ENCODE peak calls at places on chromosomes 1 and 21, in ten cellular contexts. K is A549, I is AG09309, P is adrenal gland, B is AG04450, D is heart left ventricle, J is tibial artery, S is upper lobe of right lung, W is thoracic aorta, E is Peyer's patch. R is an unnamed sample.

GRCh38 chr1:229718177-229718576 is 92.1 kb downstream of the URB2 start:
- DNase-seq in K (no peak), I (no peak), P (no peak), B (no peak), D (no peak), J (no peak), S (no peak), W (no peak), E (no peak), R (no peak)

GRCh38 chr1:58352476-58353092 is 193.9 kb downstream of the OMA1 start:
- DNase-seq in K (no peak), I (no peak), P (no peak), B (no peak), D (no peak), J (no peak), S (no peak), W (no peak), E (no peak), R (no peak)

GRCh38 chr1:160942926-160943325 is 11.7 kb downstream of the ITLN2 start:
- DNase-seq in K (peak; percentile 51), I (no peak), P (no peak), B (no peak), D (no peak), J (no peak), S (no peak), W (no peak), E (no peak), R (no peak)

GRCh38 chr1:92211166-92211565 is 6.5 kb upstream of the C1orf146 start:
- DNase-seq in K (no peak), I (peak; percentile 59), P (no peak), B (peak; percentile 62), D (no peak), J (no peak), S (no peak), W (no peak), E (no peak), R (no peak)

GRCh38 chr1:232925421-232926202 is 24.8 kb upstream of the NTPCR start:
- DNase-seq in K (no peak), I (no peak), P (no peak), B (no peak), D (no peak), J (no peak), S (no peak), W (no peak), E (no peak), R (no peak)

GRCh38 chr1:182392045-182393028 is 747 bp upstream of the GLUL start:
- DNase-seq in K (no peak), I (no peak), P (peak; percentile 50), B (no peak), D (no peak), J (peak; percentile 85), S (peak; percentile 83), W (no peak), E (no peak), R (no peak)

GRCh38 chr1:99659755-99660210 is 13.9 kb downstream of the PALMD start:
- DNase-seq in K (peak; percentile 49), I (peak; percentile 31), P (no peak), B (no peak), D (no peak), J (no peak), S (no peak), W (no peak), E (no peak), R (peak; percentile 59)

GRCh38 chr1:64471218-64471719 is 1.3 kb downstream of the CACHD1 start:
- DNase-seq in K (no peak), I (no peak), P (peak; percentile 63), B (no peak), D (peak; percentile 40), J (peak; percentile 74), S (peak; percentile 80), W (no peak), E (no peak), R (peak; percentile 90)

GRCh38 chr1:209755926-209756607 is at the start of gene TRAF3IP3:
- DNase-seq in K (no peak), I (no peak), P (no peak), B (no peak), D (peak; percentile 40), J (no peak), S (no peak), W (no peak), E (peak; percentile 87), R (no peak)

GRCh38 chr1:89599332-89599630 is 33.6 kb upstream of the LRRC8C start:
- DNase-seq in K (no peak), I (no peak), P (no peak), B (no peak), D (no peak), J (no peak), S (no peak), W (no peak), E (no peak), R (no peak)
- TF ChIP-seq CTCF in K (no peak), I (no peak), P (no peak), B (no peak), D (peak; percentile 14), J (no peak), S (no peak), W (no peak), E (no peak), R (no peak)

GRCh38 chr1:91015358-91015780 is 6.5 kb downstream of the ZNF644 start:
- DNase-seq in K (no peak), I (no peak), P (no peak), B (no peak), D (no peak), J (no peak), S (no peak), W (no peak), E (no peak), R (no peak)
- H3K4me3 ChIP-seq in K (no peak overlapping the region), I (no peak overlapping the region), P (no peak overlapping the region), B (no peak overlapping the region), D (no peak overlapping the region), J (no peak overlapping the region), S (no peak overlapping the region), W (no peak overlapping the region), E (no peak overlapping the region), R (no peak overlapping the region)

GRCh38 chr1:9292361-9293240 is at the start of gene SPSB1:
- DNase-seq in K (peak; percentile 64), I (no peak), P (peak; percentile 79), B (no peak), D (peak; percentile 79), J (peak; percentile 89), S (peak; percentile 87), W (peak; percentile 43), E (peak; percentile 75), R (peak; percentile 93)
- TF ChIP-seq CTCF in K (no peak), I (no peak), P (no peak), B (no peak), D (peak; percentile 9), J (no peak), S (peak; percentile 5), W (no peak), E (no peak), R (no peak)

DNA sequence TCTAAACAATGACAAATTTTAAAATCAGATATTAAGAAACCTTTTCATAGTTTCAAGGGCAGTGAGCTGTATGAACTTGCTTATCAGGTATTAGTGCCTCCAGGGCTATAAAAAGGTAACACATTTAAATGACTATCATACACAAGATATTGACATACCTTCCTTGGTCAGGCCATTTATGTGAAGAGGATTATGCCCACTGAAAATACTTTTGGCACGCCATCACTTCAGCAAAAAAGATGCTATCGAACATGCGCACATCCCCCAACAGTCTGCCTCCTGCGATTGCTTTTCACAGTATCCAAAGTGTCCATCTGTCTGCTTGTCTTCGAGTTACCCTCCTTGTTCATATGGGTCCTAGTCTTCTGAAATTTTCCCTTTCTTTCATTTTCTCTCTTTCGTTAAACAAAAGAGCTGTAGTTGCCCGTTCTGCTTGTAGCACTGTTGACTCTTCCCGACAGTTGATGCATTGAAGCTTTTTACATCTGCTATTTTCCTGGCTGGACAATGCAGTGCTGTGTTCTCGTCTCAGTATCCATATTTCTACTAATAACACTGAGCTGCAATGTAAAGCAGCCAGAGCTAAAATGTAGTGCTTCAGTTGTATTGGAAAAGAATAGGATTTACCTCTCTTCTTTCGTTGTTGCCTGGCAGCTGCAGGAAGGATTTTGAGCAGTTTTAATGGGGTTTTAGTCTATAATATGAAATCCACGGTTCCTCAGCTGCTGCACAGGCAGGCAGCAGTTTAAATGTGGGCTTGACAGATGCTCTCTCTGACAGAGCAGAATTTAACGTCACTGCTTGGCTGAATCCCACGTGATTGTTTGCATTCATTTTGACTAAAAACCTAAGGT is at the start of gene B3GALT2:
- DNase-seq in K (no peak), I (no peak), P (peak; percentile 42), B (no peak), D (peak; percentile 57), J (no peak), S (no peak), W (no peak), E (no peak), R (no peak)
- H3K4me3 ChIP-seq in K (no peak within 1 kb of the TSS), I (peak within 1 kb of the TSS; percentile 28), P (no peak within 1 kb of the TSS), B (peak within 1 kb of the TSS; percentile 58), D (peak within 1 kb of the TSS; percentile 39), J (peak within 1 kb of the TSS; percentile 40), S (peak within 1 kb of the TSS; percentile 45), W (peak within 1 kb of the TSS; percentile 59), E (no peak within 1 kb of the TSS), R (no peak within 1 kb of the TSS)

DNA sequence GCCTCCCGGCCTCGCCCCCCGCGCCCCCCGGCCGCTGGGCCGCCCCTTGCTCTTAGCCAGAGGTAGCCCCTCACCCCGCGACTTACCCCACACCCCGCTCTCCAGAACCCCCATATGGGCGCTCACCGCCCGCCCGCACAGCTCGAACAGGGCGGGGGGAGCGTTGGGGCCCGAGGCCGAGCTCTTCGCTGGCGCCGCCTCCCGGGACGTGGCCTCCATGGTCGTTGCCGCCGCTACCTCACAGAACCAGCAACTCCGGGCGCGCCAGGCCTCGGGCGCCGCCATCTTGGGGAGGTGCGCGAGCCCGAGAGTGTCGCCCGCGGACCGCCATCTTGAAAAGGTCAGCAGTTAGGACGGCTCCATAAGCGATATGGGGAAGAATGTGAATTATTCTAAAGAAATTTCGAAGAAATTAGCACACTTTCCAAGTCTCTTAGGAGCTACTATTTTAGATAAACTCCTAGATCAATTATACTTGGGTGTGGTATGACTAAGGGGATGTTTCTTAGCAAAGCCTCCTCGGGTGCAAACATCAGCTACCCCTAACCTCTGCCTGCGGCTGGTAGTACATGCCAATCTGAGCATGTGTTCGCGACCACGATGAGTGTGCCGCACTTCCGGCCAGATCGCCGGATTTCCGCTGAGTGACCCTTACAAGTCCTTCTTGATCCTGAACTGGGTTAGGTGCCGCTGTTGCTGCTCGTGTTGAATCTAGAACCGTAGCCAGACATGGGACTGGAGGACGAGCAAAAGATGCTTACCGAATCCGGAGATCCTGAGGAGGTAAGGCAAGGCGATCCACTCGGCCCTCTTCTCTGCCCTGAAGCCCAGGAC is at the start of the genes LRRC41 and UQCRH:
- DNase-seq in K (peak; percentile 98), I (peak; percentile 93), P (peak; percentile 97), B (peak; percentile 95), D (peak; percentile 95), J (peak; percentile 96), S (peak; percentile 97), W (peak; percentile 82), E (peak; percentile 91), R (peak; percentile 99)
- TF ChIP-seq CTCF in K (no peak), I (no peak), P (no peak), B (no peak), D (peak; percentile 1), J (no peak), S (no peak), W (no peak), E (no peak), R (no peak)

GRCh38 chr21:17796503-17796902 is 22.7 kb downstream of the C21orf91 start:
- DNase-seq in K (no peak), I (no peak), P (no peak), B (no peak), D (no peak), J (no peak), S (no peak), W (no peak), E (no peak), R (no peak)
- H3K4me3 ChIP-seq in K (no peak overlapping the region), I (no peak overlapping the region), P (no peak overlapping the region), B (no peak overlapping the region), D (no peak overlapping the region), J (no peak overlapping the region), S (no peak overlapping the region), W (no peak overlapping the region), E (no peak overlapping the region), R (no peak overlapping the region)

GRCh38 chr1:156487862-156488261 is 12.7 kb downstream of the MEF2D start:
- DNase-seq in K (no peak), I (no peak), P (no peak), B (no peak), D (peak; percentile 15), J (no peak), S (no peak), W (no peak), E (peak; percentile 75), R (no peak)
- TF ChIP-seq CTCF in K (no peak), I (no peak), P (no peak), B (no peak), D (no peak), J (no peak), S (no peak), W (no peak), E (no peak), R (no peak)

R was measured in lower leg skin.